ENCODE peak calls at places on chromosomes 16 and 17, in eight cellular contexts. V is stomach, S is spleen, M is K562, A is sigmoid colon, R is HCT116, W is prostate gland, K is H1. O is an unnamed sample.

GRCh38 chr16:81551141-81551808 is 106.7 kb downstream of the CMIP start:
- DNase-seq in V (no peak), S (no peak), M (peak; percentile 36), A (no peak), R (no peak), W (no peak), K (no peak), O (peak; percentile 76)

GRCh38 chr17:79263191-79263590 is 188.6 kb downstream of the ENGASE start:
- DNase-seq in V (no peak), S (no peak), M (no peak), A (no peak), R (no peak), W (no peak), K (no peak), O (no peak)

GRCh38 chr17:76354747-76355310 is 1.1 kb upstream of the PRPSAP1 start:
- DNase-seq in V (no peak), S (no peak), M (peak; percentile 68), A (no peak), R (no peak), W (no peak), K (no peak), O (no peak)

GRCh38 chr16:30472328-30472942 is at the start of gene ITGAL:
- DNase-seq in V (peak; percentile 56), S (peak; percentile 94), M (no peak), A (peak; percentile 72), R (no peak), W (no peak), K (no peak), O (no peak)

GRCh38 chr17:35795871-35796265 is 427 bp upstream of the MMP28 start:
- DNase-seq in V (no peak), S (no peak), M (no peak), A (no peak), R (no peak), W (no peak), K (no peak), O (no peak)

GRCh38 chr17:57852955-57853328 is 3.1 kb upstream of the MRPS23 start:
- DNase-seq in V (no peak), S (no peak), M (no peak), A (no peak), R (no peak), W (no peak), K (no peak), O (no peak)

GRCh38 chr17:76252040-76252954 is 12.0 kb upstream of the RNF157 start:
- DNase-seq in V (peak; percentile 65), S (peak; percentile 91), M (no peak), A (peak; percentile 82), R (no peak), W (no peak), K (no peak), O (peak; percentile 74)

GRCh38 chr16:84692451-84692850 is 7.3 kb upstream of the USP10 start:
- DNase-seq in V (no peak), S (no peak), M (no peak), A (no peak), R (no peak), W (no peak), K (no peak), O (peak; percentile 61)

GRCh38 chr16:15643453-15644305 is 725 bp upstream of the MARF1 start:
- DNase-seq in V (no peak), S (no peak), M (no peak), A (no peak), R (peak; percentile 44), W (peak; percentile 11), K (no peak), O (peak; percentile 73)

GRCh38 chr16:15647615-15648014 is 2.4 kb upstream of the NDE1 start:
- DNase-seq in V (no peak), S (no peak), M (no peak), A (no peak), R (no peak), W (no peak), K (no peak), O (no peak)

GRCh38 chr16:15642557-15643452 is at the start of gene MARF1:
- DNase-seq in V (peak; percentile 99), S (peak; percentile 99), M (peak; percentile 91), A (peak; percentile 99), R (peak; percentile 87), W (peak; percentile 98), K (peak; percentile 79), O (peak; percentile 94)

GRCh38 chr16:15641753-15642556 is 999 bp downstream of the MARF1 start:
- DNase-seq in V (no peak), S (no peak), M (no peak), A (no peak), R (no peak), W (no peak), K (no peak), O (no peak)

GRCh38 chr16:15644306-15644961 is 1.5 kb upstream of the MARF1 start:
- DNase-seq in V (no peak), S (no peak), M (no peak), A (no peak), R (peak; percentile 62), W (peak; percentile 81), K (no peak), O (no peak)
- TF ChIP-seq POLR2AphosphoS5 in V (no peak), S (no peak), M (no peak), A (no peak), R (peak; percentile 76), W (peak; percentile 89), K (no peak), O (no peak)

GRCh38 chr16:1308977-1309885 is at the start of gene UBE2I:
- DNase-seq in V (peak; percentile 96), S (peak; percentile 97), M (peak; percentile 75), A (peak; percentile 98), R (peak; percentile 97), W (peak; percentile 96), K (peak; percentile 87), O (peak; percentile 99)
- TF ChIP-seq POLR2AphosphoS5 in V (peak; percentile 49), S (peak; percentile 89), M (peak; percentile 55), A (peak; percentile 82), R (peak; percentile 66), W (peak; percentile 82), K (peak; percentile 41), O (peak; percentile 55)

GRCh38 chr17:56593073-56593740 is at the start of gene NOG:
- DNase-seq in V (no peak), S (peak; percentile 78), M (peak; percentile 18), A (no peak), R (no peak), W (peak; percentile 29), K (no peak), O (peak; percentile 13)
- TF ChIP-seq POLR2AphosphoS5 in V (no peak), S (no peak), M (no peak), A (no peak), R (no peak), W (no peak), K (no peak), O (no peak)

DNA sequence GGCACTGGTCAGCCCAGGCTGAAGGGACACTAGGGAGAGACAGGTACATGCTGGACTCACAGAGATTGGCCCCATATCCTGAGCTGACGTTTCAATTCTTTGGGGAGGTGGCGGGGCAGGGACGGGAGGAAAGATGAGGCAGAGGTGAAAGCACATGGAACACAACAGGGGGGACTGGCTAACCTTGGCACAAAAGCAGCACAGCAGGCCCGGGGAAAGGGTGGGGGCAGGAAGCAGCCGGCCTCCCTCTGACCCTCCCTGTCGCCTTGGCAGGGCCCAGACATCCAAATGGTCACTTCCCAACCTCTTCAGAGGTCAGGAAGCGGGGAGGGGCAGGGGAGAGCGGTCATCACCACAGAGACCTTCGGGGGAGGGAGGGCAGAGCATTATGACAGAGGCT is 6.6 kb downstream of the VAT1 start:
- DNase-seq in V (no peak), S (peak; percentile 85), M (no peak), A (peak; percentile 80), R (no peak), W (no peak), K (no peak), O (peak; percentile 44)
- TF ChIP-seq POLR2AphosphoS5 in V (peak; percentile 57), S (peak; percentile 87), M (no peak), A (peak; percentile 31), R (peak; percentile 13), W (peak; percentile 30), K (no peak), O (peak; percentile 51)

GRCh38 chr17:38750044-38750311 is 1.8 kb upstream of the PCGF2 start:
- DNase-seq in V (no peak), S (no peak), M (no peak), A (no peak), R (no peak), W (no peak), K (no peak), O (no peak)

GRCh38 chr17:38749222-38750043 is 1.3 kb upstream of the PCGF2 start:
- DNase-seq in V (peak; percentile 81), S (peak; percentile 91), M (peak; percentile 65), A (peak; percentile 95), R (peak; percentile 56), W (peak; percentile 86), K (no peak), O (peak; percentile 65)

GRCh38 chr17:38746893-38747384 is 1.2 kb downstream of the PCGF2 start:
- DNase-seq in V (no peak), S (no peak), M (no peak), A (no peak), R (no peak), W (no peak), K (no peak), O (no peak)

GRCh38 chr17:38747385-38748328 is 479 bp downstream of the PCGF2 start:
- DNase-seq in V (no peak), S (no peak), M (peak; percentile 89), A (no peak), R (no peak), W (peak; percentile 65), K (no peak), O (no peak)

DNA sequence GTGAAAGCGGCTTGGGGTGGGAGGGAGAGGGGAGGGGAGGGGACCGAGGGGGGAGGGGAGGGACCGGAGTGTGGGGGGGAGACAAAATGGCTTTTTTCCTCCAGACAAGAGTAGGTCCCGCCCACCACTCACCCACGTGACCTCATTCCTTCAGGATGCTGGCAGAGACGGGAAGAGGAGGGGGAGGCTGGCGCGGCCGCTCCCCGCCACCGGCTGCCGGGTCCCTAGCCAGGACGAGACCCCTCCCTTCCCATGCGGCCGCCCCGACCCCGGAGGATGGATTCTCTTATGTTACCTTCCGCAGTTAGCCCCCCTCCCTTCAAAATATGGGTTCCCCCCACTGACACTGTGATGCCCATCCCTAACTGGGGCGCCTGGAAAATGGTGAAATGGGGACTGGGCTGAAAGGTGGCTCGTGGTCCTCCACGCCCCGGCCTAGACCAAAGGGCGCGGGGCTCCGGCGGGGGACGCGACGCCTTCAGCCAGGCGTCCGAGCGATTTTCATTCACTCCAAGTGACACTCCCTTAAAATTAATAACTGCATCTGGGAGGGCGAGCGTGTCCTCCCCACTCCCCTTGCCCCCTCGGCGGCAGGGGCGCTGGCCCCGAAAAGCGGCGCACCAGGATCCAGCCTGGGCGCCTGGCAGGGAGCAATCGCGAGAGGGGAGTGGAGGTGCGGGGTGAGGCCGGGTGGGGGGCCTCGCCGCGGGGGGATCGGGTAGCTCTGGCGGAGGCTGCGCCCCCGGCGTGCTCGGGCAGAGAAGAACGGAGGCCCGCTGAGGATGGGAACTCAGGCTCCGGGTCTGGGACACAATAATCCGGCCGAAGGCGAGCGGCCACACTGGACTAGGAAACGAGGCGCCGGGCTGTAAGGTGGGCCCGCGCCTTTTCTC is at the start of gene PCGF2:
- DNase-seq in V (peak; percentile 85), S (peak; percentile 87), M (peak; percentile 77), A (peak; percentile 94), R (peak; percentile 71), W (peak; percentile 97), K (peak; percentile 68), O (peak; percentile 83)
- TF ChIP-seq POLR2AphosphoS5 in V (peak; percentile 72), S (peak; percentile 75), M (no peak), A (peak; percentile 45), R (peak; percentile 61), W (peak; percentile 80), K (no peak), O (peak; percentile 67)

DNA sequence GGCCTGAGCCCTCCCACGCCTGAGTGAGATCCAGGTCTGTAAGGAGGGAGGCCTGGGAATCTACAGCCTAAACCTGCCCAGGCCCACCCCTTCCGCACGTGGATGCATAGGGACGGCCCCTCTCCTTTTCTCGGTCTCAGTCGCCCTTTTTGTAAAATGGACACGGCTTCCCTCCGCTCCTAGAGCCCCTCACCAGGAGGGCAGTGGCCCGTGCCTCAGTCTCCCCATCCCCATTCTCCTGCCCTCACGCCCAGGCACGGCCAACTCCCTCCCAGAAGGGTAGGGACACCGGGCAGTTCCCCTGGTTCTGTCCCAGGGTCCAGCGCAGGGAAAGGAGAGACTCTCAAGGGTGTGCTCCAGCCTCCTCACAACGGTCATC is 48.1 kb downstream of the WNT3 start:
- DNase-seq in V (no peak), S (no peak), M (no peak), A (no peak), R (no peak), W (no peak), K (no peak), O (no peak)
- TF ChIP-seq POLR2AphosphoS5 in V (no peak), S (no peak), M (no peak), A (no peak), R (no peak), W (no peak), K (no peak), O (no peak)

O was measured in endothelial cell of umbilical vein.